ENCODE peak calls at places on chromosomes 6 and 20, in four cellular contexts. One of them, this sample, is unnamed.

GRCh38 chr6:32047084-32047478 is 8.9 kb downstream of the CYP21A2 start:
- DNase-seq in AG09319: peak
- DNase-seq in astrocyte of the cerebellum: no peak
- DNase-seq in A549: no peak
- DNase-seq in this sample: no peak

GRCh38 chr6:11111769-11112437 is 378 bp upstream of the ERVFRD-1 start:
- DNase-seq in AG09319: no peak
- DNase-seq in astrocyte of the cerebellum: no peak
- DNase-seq in A549: no peak
- DNase-seq in this sample: peak

GRCh38 chr6:35677456-35677855 is 11.3 kb downstream of the FKBP5 start:
- DNase-seq in AG09319: no peak
- DNase-seq in astrocyte of the cerebellum: no peak
- DNase-seq in A549: no peak
- DNase-seq in this sample: no peak

GRCh38 chr6:135909737-135910387 is 58.4 kb downstream of the PDE7B start:
- DNase-seq in AG09319: no peak
- DNase-seq in astrocyte of the cerebellum: no peak
- DNase-seq in A549: peak
- DNase-seq in this sample: peak

GRCh38 chr20:63490416-63490815 is 8.5 kb downstream of the EEF1A2 start:
- DNase-seq in AG09319: no peak
- DNase-seq in astrocyte of the cerebellum: no peak
- DNase-seq in A549: no peak
- DNase-seq in this sample: no peak

GRCh38 chr6:158816329-158816728 is 2.8 kb downstream of the EZR start:
- DNase-seq in AG09319: no peak
- DNase-seq in astrocyte of the cerebellum: no peak
- DNase-seq in A549: no peak
- DNase-seq in this sample: no peak

GRCh38 chr20:39853664-39854063 is 835.4 kb downstream of the MAFB start:
- DNase-seq in AG09319: peak
- DNase-seq in astrocyte of the cerebellum: no peak
- DNase-seq in A549: no peak
- DNase-seq in this sample: no peak

GRCh38 chr6:48135352-48136084 is 24.5 kb upstream of the PTCHD4 start:
- DNase-seq in AG09319: no peak
- DNase-seq in astrocyte of the cerebellum: no peak
- DNase-seq in A549: no peak
- DNase-seq in this sample: no peak

GRCh38 chr20:17647391-17648305 is 34.4 kb downstream of the RRBP1 start:
- DNase-seq in AG09319: no peak
- DNase-seq in astrocyte of the cerebellum: no peak
- DNase-seq in A549: no peak
- DNase-seq in this sample: no peak

GRCh38 chr6:148465654-148466053 is 123.0 kb downstream of the SASH1 start:
- DNase-seq in AG09319: no peak
- DNase-seq in astrocyte of the cerebellum: no peak
- DNase-seq in A549: no peak
- DNase-seq in this sample: no peak

GRCh38 chr20:16637814-16638213 is 64.6 kb upstream of the KIF16B start:
- DNase-seq in AG09319: no peak
- DNase-seq in astrocyte of the cerebellum: no peak
- DNase-seq in A549: no peak
- DNase-seq in this sample: no peak

GRCh38 chr20:62350098-62350628 is 16.9 kb downstream of the LAMA5 start:
- DNase-seq in AG09319: no peak
- DNase-seq in astrocyte of the cerebellum: no peak
- DNase-seq in A549: peak
- DNase-seq in this sample: no peak

GRCh38 chr20:40578961-40579360 is 110.1 kb downstream of the MAFB start:
- DNase-seq in AG09319: no peak
- DNase-seq in astrocyte of the cerebellum: no peak
- DNase-seq in A549: no peak
- DNase-seq in this sample: no peak

GRCh38 chr20:1946762-1947534 is 46.9 kb downstream of the PDYN start:
- DNase-seq in AG09319: no peak
- DNase-seq in astrocyte of the cerebellum: no peak
- DNase-seq in A549: no peak
- DNase-seq in this sample: no peak

GRCh38 chr6:117485433-117485832 is 3.0 kb downstream of the DCBLD1 start:
- DNase-seq in AG09319: no peak
- DNase-seq in astrocyte of the cerebellum: no peak
- DNase-seq in A549: no peak
- DNase-seq in this sample: no peak

GRCh38 chr6:10595731-10596664 is 74.8 kb downstream of the GCNT2 start:
- DNase-seq in AG09319: no peak
- DNase-seq in astrocyte of the cerebellum: no peak
- DNase-seq in A549: no peak
- DNase-seq in this sample: no peak

GRCh38 chr6:45709834-45710233 is 305.8 kb downstream of the CLIC5 start:
- DNase-seq in AG09319: no peak
- DNase-seq in astrocyte of the cerebellum: no peak
- DNase-seq in A549: no peak
- DNase-seq in this sample: no peak

GRCh38 chr6:35678814-35679213 is 9.9 kb downstream of the FKBP5 start:
- DNase-seq in AG09319: no peak
- DNase-seq in astrocyte of the cerebellum: no peak
- DNase-seq in A549: no peak
- DNase-seq in this sample: no peak

GRCh38 chr20:49691818-49692568 is 21.7 kb downstream of the B4GALT5 start:
- DNase-seq in AG09319: no peak
- DNase-seq in astrocyte of the cerebellum: no peak
- DNase-seq in A549: no peak
- DNase-seq in this sample: no peak

GRCh38 chr6:159817951-159818739 is 18.1 kb downstream of the PNLDC1 start:
- DNase-seq in AG09319: no peak
- DNase-seq in astrocyte of the cerebellum: no peak
- DNase-seq in A549: no peak
- DNase-seq in this sample: no peak

GRCh38 chr6:25715794-25716193 is 38.7 kb upstream of the SLC17A4 start:
- DNase-seq in AG09319: no peak
- DNase-seq in astrocyte of the cerebellum: no peak
- DNase-seq in A549: no peak
- DNase-seq in this sample: no peak

GRCh38 chr20:34364013-34364382 is 925 bp downstream of the ITCH start:
- DNase-seq in AG09319: no peak
- DNase-seq in astrocyte of the cerebellum: no peak
- DNase-seq in A549: no peak
- DNase-seq in this sample: no peak

GRCh38 chr6:142946181-142946923 is 1.4 kb upstream of the HIVEP2 start:
- DNase-seq in AG09319: peak
- DNase-seq in astrocyte of the cerebellum: peak
- DNase-seq in A549: peak
- DNase-seq in this sample: peak

GRCh38 chr6:100803264-100803663 is 77.9 kb downstream of the ASCC3 start:
- DNase-seq in AG09319: no peak
- DNase-seq in astrocyte of the cerebellum: no peak
- DNase-seq in A549: no peak
- DNase-seq in this sample: no peak

GRCh38 chr6:30686908-30687658 is 638 bp upstream of the PPP1R18 start:
- DNase-seq in AG09319: peak
- DNase-seq in astrocyte of the cerebellum: peak
- DNase-seq in A549: peak
- DNase-seq in this sample: no peak

GRCh38 chr20:23125159-23125558 is 39.0 kb upstream of the CD93 start:
- DNase-seq in AG09319: no peak
- DNase-seq in astrocyte of the cerebellum: no peak
- DNase-seq in A549: no peak
- DNase-seq in this sample: no peak

GRCh38 chr20:53707341-53708102 is 113.9 kb upstream of the ZNF217 start:
- DNase-seq in AG09319: no peak
- DNase-seq in astrocyte of the cerebellum: no peak
- DNase-seq in A549: no peak
- DNase-seq in this sample: peak

GRCh38 chr6:119957195-119957594 is 607.6 kb upstream of the MAN1A1 start:
- DNase-seq in AG09319: no peak
- DNase-seq in astrocyte of the cerebellum: no peak
- DNase-seq in A549: no peak
- DNase-seq in this sample: no peak

GRCh38 chr6:10585232-10585887 is 64.2 kb downstream of the GCNT2 start:
- DNase-seq in AG09319: no peak
- DNase-seq in astrocyte of the cerebellum: no peak
- DNase-seq in A549: no peak
- DNase-seq in this sample: no peak

GRCh38 chr6:149380523-149380922 is 19.5 kb upstream of the SUMO4 start:
- DNase-seq in AG09319: no peak
- DNase-seq in astrocyte of the cerebellum: no peak
- DNase-seq in A549: no peak
- DNase-seq in this sample: no peak

GRCh38 chr6:69953491-69953890 is 87.1 kb downstream of the COL19A1 start:
- DNase-seq in AG09319: no peak
- DNase-seq in astrocyte of the cerebellum: no peak
- DNase-seq in A549: no peak
- DNase-seq in this sample: no peak

GRCh38 chr6:37372116-37372515 is 18.3 kb downstream of the RNF8 start:
- DNase-seq in AG09319: no peak
- DNase-seq in astrocyte of the cerebellum: no peak
- DNase-seq in A549: no peak
- DNase-seq in this sample: no peak

GRCh38 chr6:47416396-47417345 is 60.9 kb upstream of the CD2AP start:
- DNase-seq in AG09319: no peak
- DNase-seq in astrocyte of the cerebellum: no peak
- DNase-seq in A549: no peak
- DNase-seq in this sample: no peak

GRCh38 chr6:23031986-23032385 is 462.6 kb downstream of the HDGFL1 start:
- DNase-seq in AG09319: peak
- DNase-seq in astrocyte of the cerebellum: no peak
- DNase-seq in A549: no peak
- DNase-seq in this sample: no peak

GRCh38 chr6:54801669-54802068 is 44.9 kb upstream of the FAM83B start:
- DNase-seq in AG09319: peak
- DNase-seq in astrocyte of the cerebellum: peak
- DNase-seq in A549: no peak
- DNase-seq in this sample: no peak

GRCh38 chr6:44020664-44021425 is 106.4 kb downstream of the MRPL14 start:
- DNase-seq in AG09319: no peak
- DNase-seq in astrocyte of the cerebellum: no peak
- DNase-seq in A549: no peak
- DNase-seq in this sample: no peak

GRCh38 chr20:34475979-34476736 is 40.1 kb upstream of the DYNLRB1 start:
- DNase-seq in AG09319: no peak
- DNase-seq in astrocyte of the cerebellum: no peak
- DNase-seq in A549: peak
- DNase-seq in this sample: no peak